ENCODE peak calls at places on chromosome 18, in five cellular contexts. L, H, V, A and M are unnamed samples.

GRCh38 chr18:48781041-48781989 is 169.4 kb downstream of the SMAD7 start:
- DNase-seq in L (peak; percentile 92), A (no peak), V (peak; percentile 95), H (peak; percentile 91), M (peak; percentile 42)

GRCh38 chr18:39872566-39872965 is 2082.5 kb upstream of the PIK3C3 start:
- DNase-seq in V (no peak), L (no peak), H (no peak), A (no peak), M (no peak)

GRCh38 chr18:57438669-57439616 is 3.8 kb downstream of the ONECUT2 start:
- DNase-seq in V (no peak), A (no peak), H (peak; percentile 76), L (no peak), M (peak; percentile 26)

GRCh38 chr18:49723648-49724180 is 89.6 kb downstream of the ACAA2 start:
- DNase-seq in H (no peak), A (peak; percentile 43), V (no peak), L (peak; percentile 80), M (no peak)

GRCh38 chr18:57784034-57784815 is 18.9 kb downstream of the ATP8B1 start:
- DNase-seq in A (no peak), L (peak; percentile 43), V (no peak), H (no peak), M (peak; percentile 47)

GRCh38 chr18:56927795-56928194 is 219.1 kb upstream of the BOD1L2 start:
- DNase-seq in A (no peak), V (no peak), L (no peak), H (no peak), M (no peak)

GRCh38 chr18:63890950-63891304 is 3.4 kb downstream of the SERPINB2 start:
- DNase-seq in H (peak; percentile 27), A (no peak), L (peak; percentile 51), V (no peak), M (no peak)

GRCh38 chr18:44979813-44980212 is 299.1 kb downstream of the SETBP1 start:
- DNase-seq in H (no peak), L (no peak), V (no peak), A (no peak), M (no peak)

GRCh38 chr18:2794159-2794558 is 52.6 kb upstream of the EMILIN2 start:
- DNase-seq in H (no peak), L (no peak), V (no peak), A (no peak), M (no peak)

GRCh38 chr18:9147440-9148238 is 11.1 kb downstream of the ANKRD12 start:
- DNase-seq in A (peak; percentile 53), V (peak; percentile 62), L (peak; percentile 72), H (peak; percentile 50), M (peak; percentile 81)

GRCh38 chr18:9673296-9674251 is 34.5 kb upstream of the RAB31 start:
- DNase-seq in V (peak; percentile 55), L (peak; percentile 86), A (peak; percentile 99), H (peak; percentile 38), M (peak; percentile 64)

GRCh38 chr18:79361766-79362522 is 33.8 kb upstream of the NFATC1 start:
- DNase-seq in L (no peak), V (no peak), A (no peak), H (no peak), M (no peak)

GRCh38 chr18:58452392-58453166 is 176.3 kb downstream of the ALPK2 start:
- DNase-seq in H (no peak), A (no peak), V (no peak), L (no peak), M (no peak)

GRCh38 chr18:35386600-35387366 is 9.6 kb upstream of the ZNF396 start:
- DNase-seq in V (peak; percentile 77), A (no peak), L (peak; percentile 70), H (peak; percentile 68), M (peak; percentile 50)

GRCh38 chr18:78873916-78874505 is 105.6 kb upstream of the SALL3 start:
- DNase-seq in A (no peak), H (no peak), L (no peak), V (no peak), M (no peak)

GRCh38 chr18:8865934-8866333 is 160.6 kb downstream of the MTCL1 start:
- DNase-seq in L (no peak), A (no peak), H (no peak), V (peak; percentile 64), M (no peak)

GRCh38 chr18:50518787-50519520 is 40.9 kb upstream of the MAPK4 start:
- DNase-seq in V (no peak), L (no peak), A (no peak), H (no peak), M (no peak)

GRCh38 chr18:62574776-62575175 is 52.0 kb downstream of the ZCCHC2 start:
- DNase-seq in V (no peak), A (no peak), H (no peak), L (no peak), M (no peak)

DNA sequence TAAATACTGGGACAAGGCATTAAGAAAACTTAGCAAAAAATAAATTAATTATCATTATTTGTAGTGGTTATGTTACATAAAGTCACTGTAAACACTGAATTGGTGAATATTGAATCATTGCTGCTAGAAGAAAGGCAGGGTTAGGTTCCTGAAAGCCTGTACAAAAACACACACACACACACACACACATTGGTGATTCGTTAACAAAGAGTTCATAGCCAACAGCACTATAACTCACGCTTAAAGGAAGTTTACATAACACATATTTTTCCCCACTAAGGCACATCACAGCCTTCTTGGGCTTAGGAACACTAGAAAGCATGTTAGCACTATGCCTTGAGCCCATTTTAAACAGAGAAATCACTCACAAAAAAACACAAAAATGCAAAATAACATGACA is 690.0 kb upstream of the PIK3C3 start:
- DNase-seq in H (no peak), V (no peak), L (no peak), A (no peak), M (no peak)
- TF ChIP-seq GABPA in H (no peak), V (no peak), L (no peak), A (no peak), M (no peak)

DNA sequence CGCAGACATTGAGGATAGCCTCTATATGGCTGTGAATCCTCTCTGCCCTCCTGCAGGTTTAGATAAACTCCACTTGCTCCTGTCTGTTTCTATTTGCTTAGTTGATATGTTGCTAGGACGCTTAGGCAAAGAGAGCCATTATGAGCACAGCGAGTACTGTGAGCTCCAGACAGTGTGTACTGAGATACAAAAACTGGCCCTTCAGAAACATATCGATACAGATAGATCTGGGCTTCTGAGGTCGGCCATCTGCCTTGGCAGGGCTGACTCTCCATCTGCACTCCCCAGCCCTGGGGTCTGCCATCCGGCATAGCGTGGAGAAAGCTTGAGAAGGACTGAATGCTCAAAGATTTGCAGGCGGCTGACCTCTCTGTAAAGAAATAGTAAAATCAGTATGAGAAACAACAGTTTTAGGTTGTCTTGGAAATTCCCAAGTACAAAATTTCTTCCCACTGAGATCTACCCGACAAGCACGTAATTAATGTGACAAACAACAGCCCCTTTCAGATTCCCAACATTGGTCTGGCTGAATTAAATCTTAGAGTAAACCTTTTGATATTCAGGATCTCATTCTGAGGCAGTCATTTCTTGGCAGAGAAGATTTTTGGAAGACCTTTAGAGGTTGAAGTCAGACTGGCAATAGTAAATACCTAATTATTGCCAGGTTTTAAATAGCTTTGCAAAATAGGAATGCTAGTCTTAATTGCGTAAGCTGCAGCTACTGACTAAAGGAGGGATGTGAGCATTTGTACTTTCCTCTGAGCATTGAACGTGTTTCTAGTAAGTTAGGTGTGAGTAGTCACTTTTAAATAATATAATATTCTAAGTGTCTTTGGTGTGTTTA is 127.4 kb downstream of the CHST9 start:
- DNase-seq in H (no peak), L (peak; percentile 65), A (no peak), V (no peak), M (no peak)
- TF ChIP-seq REST in H (no peak), L (no peak), A (no peak), V (no peak), M (no peak)

GRCh38 chr18:68033466-68033865 is 516.9 kb upstream of the DSEL start:
- DNase-seq in A (no peak), H (no peak), V (no peak), L (no peak), M (no peak)
- TF ChIP-seq GABPA in A (no peak), H (no peak), V (no peak), L (no peak), M (no peak)

DNA sequence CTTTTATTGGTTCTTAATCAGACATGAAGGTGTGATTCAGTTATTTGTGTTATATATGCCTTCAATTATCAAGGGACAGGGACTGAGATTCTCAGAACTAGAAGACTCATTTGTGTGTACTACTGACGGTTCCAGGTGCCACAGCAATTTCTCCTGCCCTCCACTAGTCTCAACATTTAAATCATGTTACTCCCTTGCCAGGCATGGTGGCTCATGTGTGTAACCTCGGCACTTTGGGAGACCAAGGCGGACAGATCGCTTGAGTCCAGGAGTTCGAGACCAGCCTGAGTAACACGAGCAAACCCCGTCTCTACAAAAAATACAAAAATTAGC is 1.1 kb downstream of the CNDP2 start:
- DNase-seq in A (no peak), H (no peak), L (peak; percentile 7), V (no peak), M (no peak)
- TF ChIP-seq REST in A (no peak), H (no peak), L (no peak), V (no peak), M (no peak)

GRCh38 chr18:77089796-77090285 is 42.7 kb downstream of the MBP start:
- DNase-seq in A (no peak), H (no peak), V (no peak), L (no peak), M (no peak)

GRCh38 chr18:77086034-77086433 is 46.5 kb downstream of the MBP start:
- DNase-seq in H (no peak), L (no peak), A (no peak), V (no peak), M (no peak)

GRCh38 chr18:77088977-77089795 is 43.4 kb downstream of the MBP start:
- DNase-seq in H (no peak), V (no peak), L (no peak), A (no peak), M (no peak)

GRCh38 chr18:77086656-77087390 is 45.8 kb downstream of the MBP start:
- DNase-seq in H (no peak), V (no peak), A (no peak), L (no peak), M (no peak)

DNA sequence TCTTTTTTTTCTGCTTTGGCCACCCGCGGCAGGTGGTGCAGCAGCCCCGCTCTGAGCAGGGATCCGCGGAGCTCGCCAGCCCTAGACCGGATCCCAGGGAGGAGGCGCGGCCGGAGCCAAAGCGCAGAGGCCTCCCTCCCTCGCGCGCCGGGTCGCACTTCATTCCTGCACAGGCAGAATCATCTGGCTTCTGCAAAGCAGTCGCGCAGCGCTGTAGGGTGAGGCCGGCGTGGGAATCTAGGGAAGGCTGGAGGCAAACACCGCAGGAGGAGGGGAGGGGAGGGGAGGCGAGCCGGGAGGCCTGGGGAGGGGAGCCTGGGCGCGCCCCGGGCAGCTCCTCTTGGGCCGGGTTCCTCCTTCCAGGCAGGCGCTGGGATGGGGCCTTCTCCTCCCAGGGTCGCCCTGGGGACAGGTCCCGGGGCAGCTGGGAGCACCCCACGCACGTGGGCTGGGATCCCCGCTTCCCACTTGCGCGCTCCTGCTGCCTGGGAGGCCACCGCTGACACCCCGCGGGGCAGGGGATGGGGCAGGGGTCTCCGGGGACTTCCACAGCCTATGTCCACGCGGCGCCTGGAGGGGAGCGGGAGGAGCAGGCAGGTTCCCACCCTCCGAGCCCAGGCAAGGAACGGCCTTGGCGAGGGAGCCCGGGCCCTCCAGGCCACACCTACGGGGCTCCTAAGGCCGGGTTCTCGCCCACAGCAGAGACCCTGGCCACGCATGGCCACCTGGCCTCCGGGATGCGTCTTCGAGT is 45.0 kb downstream of the MBP start:
- DNase-seq in L (no peak), A (no peak), H (no peak), V (no peak), M (no peak)
- TF ChIP-seq GABPA in L (no peak), A (no peak), H (no peak), V (no peak), M (no peak)